ENCODE peak calls at places on chromosomes 7 and 10, in seven cellular contexts. D is T-cell; V is SHP77; Z is GM12891; O is activated effector memory CD4-positive, alpha-beta T cell treated with anti-CD3 and anti-CD28 coated beads, Interleukin-2, amount 50 U/mL, for 16 hours; Y is NCI-H69; E is myocyte. H is an unnamed sample.
A peak's percentile ranks its signal among the peaks of the same experiment; 100 is the strongest.

GRCh38 chr10:94282369-94282768 is 80.4 kb downstream of the NOC3L start:
- DNase-seq in D (no peak), Z (no peak), Y (no peak), O (no peak), E (no peak), V (no peak), H (no peak)

GRCh38 chr10:125004571-125005311 is 62.8 kb downstream of the ZRANB1 start:
- DNase-seq in V (no peak), Y (no peak), D (no peak), E (no peak), Z (peak; percentile 18), O (peak; percentile 42), H (no peak)

GRCh38 chr10:22531008-22531407 is 183.4 kb downstream of the PIP4K2A start:
- DNase-seq in Z (no peak), E (no peak), O (no peak), Y (no peak), V (no peak), D (no peak), H (no peak)

GRCh38 chr7:27709137-27710075 is 30.6 kb upstream of the TAX1BP1 start:
- DNase-seq in D (no peak), O (no peak), V (no peak), Z (no peak), E (peak; percentile 47), Y (no peak), H (no peak)

GRCh38 chr10:15122477-15123030 is 25.4 kb downstream of the RPP38 start:
- DNase-seq in D (no peak), Z (peak; percentile 26), V (no peak), O (no peak), E (no peak), Y (no peak), H (no peak)

GRCh38 chr10:36057180-36057579 is 415.1 kb upstream of the FZD8 start:
- DNase-seq in V (no peak), D (no peak), E (no peak), O (no peak), Z (no peak), Y (no peak), H (no peak)

GRCh38 chr10:109103278-109103677 is 820.0 kb downstream of the XPNPEP1 start:
- DNase-seq in D (no peak), Y (no peak), E (no peak), O (no peak), Z (no peak), V (no peak), H (no peak)

GRCh38 chr7:143887078-143887477 is 14.9 kb downstream of the TCAF1 start:
- DNase-seq in D (no peak), V (no peak), Z (no peak), O (no peak), Y (no peak), E (no peak), H (no peak)

GRCh38 chr7:1562126-1562525 is 6.1 kb upstream of the TMEM184A start:
- DNase-seq in Y (no peak), E (peak; percentile 52), O (no peak), V (no peak), Z (no peak), D (no peak), H (no peak)

GRCh38 chr7:116706668-116707126 is 34.7 kb downstream of the MET start:
- DNase-seq in Y (peak; percentile 76), O (no peak), E (peak; percentile 86), V (no peak), Z (no peak), D (no peak), H (no peak)

GRCh38 chr7:91198371-91198770 is 65.9 kb upstream of the FZD1 start:
- DNase-seq in D (no peak), O (no peak), E (no peak), Y (no peak), Z (no peak), V (no peak), H (no peak)

GRCh38 chr10:87668324-87669054 is 8.8 kb downstream of the PAPSS2 start:
- DNase-seq in D (no peak), O (no peak), Y (peak; percentile 73), Z (no peak), V (no peak), E (no peak), H (no peak)

GRCh38 chr10:73439605-73440298 is 6.4 kb upstream of the MSS51 start:
- DNase-seq in Z (no peak), O (no peak), V (no peak), D (no peak), E (peak; percentile 32), Y (peak; percentile 95), H (no peak)